ENCODE peak calls at places on chromosomes 16 and 17, in five cellular contexts. One of them, this sample, is unnamed.
A peak's percentile ranks its signal among the peaks of the same experiment; 100 is the strongest.

GRCh38 chr17:50270430-50271172 is 3.7 kb upstream of the TMEM92 start:
- DNase-seq in B cell: no peak
- DNase-seq in astrocyte: peak; percentile 68
- DNase-seq in AG09319: no peak
- DNase-seq in lower lobe of right lung: peak; percentile 55
- DNase-seq in this sample: peak; percentile 29

GRCh38 chr17:79231766-79232287 is 157.2 kb downstream of the ENGASE start:
- DNase-seq in B cell: no peak
- DNase-seq in astrocyte: no peak
- DNase-seq in AG09319: no peak
- DNase-seq in lower lobe of right lung: no peak
- DNase-seq in this sample: no peak

GRCh38 chr17:4833941-4834501 is 881 bp downstream of the MINK1 start:
- DNase-seq in B cell: peak; percentile 22
- DNase-seq in astrocyte: peak; percentile 33
- DNase-seq in AG09319: peak; percentile 57
- DNase-seq in lower lobe of right lung: peak; percentile 61
- DNase-seq in this sample: no peak

GRCh38 chr17:20223808-20224328 is 214.7 kb downstream of the SPECC1 start:
- DNase-seq in B cell: no peak
- DNase-seq in astrocyte: no peak
- DNase-seq in AG09319: no peak
- DNase-seq in lower lobe of right lung: no peak
- DNase-seq in this sample: no peak

GRCh38 chr16:85682516-85682915 is 6.2 kb downstream of the GINS2 start:
- DNase-seq in B cell: no peak
- DNase-seq in astrocyte: no peak
- DNase-seq in AG09319: no peak
- DNase-seq in lower lobe of right lung: no peak
- DNase-seq in this sample: no peak

GRCh38 chr17:44414394-44415155 is 25.1 kb upstream of the ITGA2B start:
- DNase-seq in B cell: no peak
- DNase-seq in astrocyte: no peak
- DNase-seq in AG09319: no peak
- DNase-seq in lower lobe of right lung: no peak
- DNase-seq in this sample: no peak

GRCh38 chr16:28187595-28188004 is 24.2 kb downstream of the XPO6 start:
- DNase-seq in B cell: peak; percentile 53
- DNase-seq in astrocyte: no peak
- DNase-seq in AG09319: no peak
- DNase-seq in lower lobe of right lung: no peak
- DNase-seq in this sample: no peak

GRCh38 chr17:32523827-32524552 is 37.2 kb downstream of the CDK5R1 start:
- DNase-seq in B cell: peak; percentile 67
- DNase-seq in astrocyte: no peak
- DNase-seq in AG09319: no peak
- DNase-seq in lower lobe of right lung: no peak
- DNase-seq in this sample: no peak

GRCh38 chr16:22333457-22333994 is 36.3 kb downstream of the POLR3E start:
- DNase-seq in B cell: no peak
- DNase-seq in astrocyte: no peak
- DNase-seq in AG09319: no peak
- DNase-seq in lower lobe of right lung: no peak
- DNase-seq in this sample: no peak

GRCh38 chr17:9217151-9218067 is 196.1 kb downstream of the NTN1 start:
- DNase-seq in B cell: no peak
- DNase-seq in astrocyte: peak; percentile 80
- DNase-seq in AG09319: peak; percentile 60
- DNase-seq in lower lobe of right lung: no peak
- DNase-seq in this sample: no peak

GRCh38 chr16:53094013-53094630 is 39.3 kb downstream of the CHD9 start:
- DNase-seq in B cell: peak; percentile 70
- DNase-seq in astrocyte: no peak
- DNase-seq in AG09319: no peak
- DNase-seq in lower lobe of right lung: peak; percentile 87
- DNase-seq in this sample: peak; percentile 5

GRCh38 chr17:38598995-38599394 is 6.8 kb downstream of the SRCIN1 start:
- DNase-seq in B cell: no peak
- DNase-seq in astrocyte: no peak
- DNase-seq in AG09319: no peak
- DNase-seq in lower lobe of right lung: no peak
- DNase-seq in this sample: no peak

GRCh38 chr16:80719573-80719972 is 84.8 kb downstream of the CDYL2 start:
- DNase-seq in B cell: peak; percentile 11
- DNase-seq in astrocyte: no peak
- DNase-seq in AG09319: no peak
- DNase-seq in lower lobe of right lung: no peak
- DNase-seq in this sample: peak; percentile 12

GRCh38 chr16:23072084-23072599 is 77.1 kb downstream of the USP31 start:
- DNase-seq in B cell: no peak
- DNase-seq in astrocyte: peak; percentile 72
- DNase-seq in AG09319: no peak
- DNase-seq in lower lobe of right lung: peak; percentile 63
- DNase-seq in this sample: no peak

GRCh38 chr16:15983898-15984297 is 34.5 kb downstream of the ABCC1 start:
- DNase-seq in B cell: no peak
- DNase-seq in astrocyte: peak; percentile 66
- DNase-seq in AG09319: peak; percentile 62
- DNase-seq in lower lobe of right lung: no peak
- DNase-seq in this sample: no peak

GRCh38 chr16:49463529-49463928 is 89.9 kb downstream of the C16orf78 start:
- DNase-seq in B cell: peak; percentile 57
- DNase-seq in astrocyte: no peak
- DNase-seq in AG09319: no peak
- DNase-seq in lower lobe of right lung: no peak
- DNase-seq in this sample: peak; percentile 87

GRCh38 chr16:48609453-48610023 is 442 bp downstream of the N4BP1 start:
- DNase-seq in B cell: peak; percentile 34
- DNase-seq in astrocyte: peak; percentile 29
- DNase-seq in AG09319: peak; percentile 18
- DNase-seq in lower lobe of right lung: peak; percentile 82
- DNase-seq in this sample: peak; percentile 21

GRCh38 chr17:78432226-78432894 is 53.9 kb downstream of the PGS1 start:
- DNase-seq in B cell: no peak
- DNase-seq in astrocyte: no peak
- DNase-seq in AG09319: no peak
- DNase-seq in lower lobe of right lung: no peak
- DNase-seq in this sample: no peak

GRCh38 chr17:17732892-17733670 is 51.8 kb downstream of the RAI1 start:
- DNase-seq in B cell: no peak
- DNase-seq in astrocyte: peak; percentile 88
- DNase-seq in AG09319: no peak
- DNase-seq in lower lobe of right lung: no peak
- DNase-seq in this sample: no peak

GRCh38 chr17:78716814-78717393 is 65.2 kb downstream of the CYTH1 start:
- DNase-seq in B cell: peak; percentile 44
- DNase-seq in astrocyte: no peak
- DNase-seq in AG09319: peak; percentile 12
- DNase-seq in lower lobe of right lung: peak; percentile 78
- DNase-seq in this sample: peak; percentile 32

GRCh38 chr16:68972008-68972407 is 128.7 kb downstream of the TANGO6 start:
- DNase-seq in B cell: no peak
- DNase-seq in astrocyte: no peak
- DNase-seq in AG09319: no peak
- DNase-seq in lower lobe of right lung: no peak
- DNase-seq in this sample: no peak

GRCh38 chr17:82570282-82570681 is 50.8 kb downstream of the FOXK2 start:
- DNase-seq in B cell: no peak
- DNase-seq in astrocyte: no peak
- DNase-seq in AG09319: no peak
- DNase-seq in lower lobe of right lung: peak; percentile 20
- DNase-seq in this sample: no peak

GRCh38 chr17:82384730-82385429 is 13.3 kb downstream of the UTS2R start:
- DNase-seq in B cell: no peak
- DNase-seq in astrocyte: peak; percentile 10
- DNase-seq in AG09319: peak; percentile 16
- DNase-seq in lower lobe of right lung: peak; percentile 69
- DNase-seq in this sample: no peak

GRCh38 chr17:36601303-36602029 is at the start of gene MRM1:
- DNase-seq in B cell: peak; percentile 93
- DNase-seq in astrocyte: peak; percentile 77
- DNase-seq in AG09319: peak; percentile 68
- DNase-seq in lower lobe of right lung: peak; percentile 95
- DNase-seq in this sample: peak; percentile 86

GRCh38 chr16:66269631-66270332 is 96.7 kb upstream of the CDH5 start:
- DNase-seq in B cell: no peak
- DNase-seq in astrocyte: no peak
- DNase-seq in AG09319: no peak
- DNase-seq in lower lobe of right lung: no peak
- DNase-seq in this sample: no peak

GRCh38 chr16:80150978-80151705 is 389.7 kb upstream of the DYNLRB2 start:
- DNase-seq in B cell: no peak
- DNase-seq in astrocyte: peak; percentile 76
- DNase-seq in AG09319: peak; percentile 31
- DNase-seq in lower lobe of right lung: no peak
- DNase-seq in this sample: no peak

GRCh38 chr16:57422026-57422944 is 17.7 kb downstream of the CCL17 start:
- DNase-seq in B cell: no peak
- DNase-seq in astrocyte: peak; percentile 29
- DNase-seq in AG09319: peak; percentile 24
- DNase-seq in lower lobe of right lung: no peak
- DNase-seq in this sample: no peak

GRCh38 chr17:50919321-50920040 is 53.3 kb upstream of the TOB1 start:
- DNase-seq in B cell: peak; percentile 57
- DNase-seq in astrocyte: peak; percentile 83
- DNase-seq in AG09319: peak; percentile 42
- DNase-seq in lower lobe of right lung: peak; percentile 91
- DNase-seq in this sample: peak; percentile 77

GRCh38 chr17:33038740-33039139 is 47.1 kb downstream of the SPACA3 start:
- DNase-seq in B cell: no peak
- DNase-seq in astrocyte: peak; percentile 59
- DNase-seq in AG09319: peak; percentile 7
- DNase-seq in lower lobe of right lung: no peak
- DNase-seq in this sample: no peak

GRCh38 chr17:51079049-51079448 is 41.6 kb downstream of the SPAG9 start:
- DNase-seq in B cell: no peak
- DNase-seq in astrocyte: peak; percentile 26
- DNase-seq in AG09319: no peak
- DNase-seq in lower lobe of right lung: no peak
- DNase-seq in this sample: no peak

GRCh38 chr16:57736419-57737281 is 1.1 kb downstream of the KATNB1 start:
- DNase-seq in B cell: peak; percentile 29
- DNase-seq in astrocyte: peak; percentile 77
- DNase-seq in AG09319: peak; percentile 23
- DNase-seq in lower lobe of right lung: no peak
- DNase-seq in this sample: peak; percentile 34

GRCh38 chr16:82715833-82716232 is 89.1 kb downstream of the CDH13 start:
- DNase-seq in B cell: no peak
- DNase-seq in astrocyte: no peak
- DNase-seq in AG09319: no peak
- DNase-seq in lower lobe of right lung: no peak
- DNase-seq in this sample: no peak

DNA sequence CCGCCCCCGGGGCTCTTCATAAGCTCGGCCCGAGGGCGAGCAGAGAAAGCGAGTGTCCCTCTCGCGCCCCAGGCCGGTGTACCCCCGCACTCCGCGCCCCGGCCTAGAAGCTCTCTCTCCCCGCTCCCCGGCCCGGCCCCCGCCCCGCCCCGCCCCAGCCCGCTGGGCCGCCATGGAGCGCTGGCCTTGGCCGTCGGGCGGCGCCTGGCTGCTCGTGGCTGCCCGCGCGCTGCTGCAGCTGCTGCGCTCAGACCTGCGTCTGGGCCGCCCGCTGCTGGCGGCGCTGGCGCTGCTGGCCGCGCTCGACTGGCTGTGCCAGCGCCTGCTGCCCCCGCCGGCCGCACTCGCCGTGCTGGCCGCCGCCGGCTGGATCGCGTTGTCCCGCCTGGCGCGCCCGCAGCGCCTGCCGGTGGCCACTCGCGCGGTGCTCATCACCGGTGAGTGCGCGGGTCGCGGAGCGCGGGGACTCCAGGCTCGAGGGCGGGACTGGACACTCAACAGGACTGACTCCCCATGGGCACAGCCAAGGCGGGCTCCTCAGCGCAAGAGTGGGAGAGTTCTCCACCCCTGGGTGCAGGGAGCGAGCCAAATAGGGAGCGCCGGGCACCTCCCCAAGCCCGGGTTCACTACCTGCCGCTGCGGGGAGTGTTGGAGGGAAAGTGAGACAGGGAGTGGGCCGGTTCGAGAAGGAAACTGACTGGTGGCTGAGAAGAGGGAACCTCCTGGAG is at the start of gene HSD11B2:
- DNase-seq in B cell: peak; percentile 54
- DNase-seq in astrocyte: peak; percentile 14
- DNase-seq in AG09319: no peak
- DNase-seq in lower lobe of right lung: peak; percentile 68
- DNase-seq in this sample: no peak
- TF ChIP-seq CTCF in B cell: no peak
- TF ChIP-seq CTCF in astrocyte: no peak
- TF ChIP-seq CTCF in AG09319: no peak
- TF ChIP-seq CTCF in lower lobe of right lung: no peak
- TF ChIP-seq CTCF in this sample: no peak

GRCh38 chr16:2867987-2868789 is 10.2 kb upstream of the PRSS22 start:
- DNase-seq in B cell: peak; percentile 93
- DNase-seq in astrocyte: peak; percentile 89
- DNase-seq in AG09319: peak; percentile 87
- DNase-seq in lower lobe of right lung: peak; percentile 96
- DNase-seq in this sample: peak; percentile 86
- TF ChIP-seq CTCF in B cell: peak; percentile 97
- TF ChIP-seq CTCF in astrocyte: peak; percentile 87
- TF ChIP-seq CTCF in AG09319: peak; percentile 95
- TF ChIP-seq CTCF in lower lobe of right lung: peak; percentile 99
- TF ChIP-seq CTCF in this sample: peak; percentile 96

DNA sequence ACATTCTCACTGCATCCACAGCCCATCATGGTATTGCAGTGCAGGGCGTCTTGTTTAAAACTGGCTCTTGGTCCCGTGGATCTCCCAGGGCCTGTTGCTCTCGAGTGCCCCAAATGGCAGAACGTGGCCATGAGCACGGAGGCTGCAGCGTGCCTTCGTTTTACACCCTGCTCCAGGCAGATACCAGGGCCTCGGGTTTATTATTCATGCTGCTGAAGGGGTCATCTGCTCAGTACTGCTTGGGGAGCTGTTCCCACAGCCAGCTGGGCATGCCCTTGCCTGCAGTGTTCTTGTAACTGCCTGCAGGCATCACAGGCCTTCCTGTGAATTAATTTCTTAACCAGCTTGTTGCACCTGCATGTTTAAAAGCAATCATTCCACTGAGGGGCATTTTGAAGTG is 129.7 kb upstream of the CHMP6 start:
- DNase-seq in B cell: no peak
- DNase-seq in astrocyte: peak; percentile 23
- DNase-seq in AG09319: no peak
- DNase-seq in lower lobe of right lung: peak; percentile 28
- DNase-seq in this sample: peak; percentile 43
- TF ChIP-seq CTCF in B cell: no peak
- TF ChIP-seq CTCF in astrocyte: peak; percentile 46
- TF ChIP-seq CTCF in AG09319: peak; percentile 51
- TF ChIP-seq CTCF in lower lobe of right lung: peak; percentile 24
- TF ChIP-seq CTCF in this sample: peak; percentile 70

GRCh38 chr17:63649813-63650212 is 27.6 kb downstream of the MAP3K3 start:
- DNase-seq in B cell: no peak
- DNase-seq in astrocyte: no peak
- DNase-seq in AG09319: no peak
- DNase-seq in lower lobe of right lung: no peak
- DNase-seq in this sample: no peak
- TF ChIP-seq CTCF in B cell: no peak
- TF ChIP-seq CTCF in astrocyte: no peak
- TF ChIP-seq CTCF in AG09319: no peak
- TF ChIP-seq CTCF in lower lobe of right lung: no peak
- TF ChIP-seq CTCF in this sample: no peak